ENCODE peak calls at places on chromosomes 2 and 18, in six cellular contexts. I is transverse colon, O is suprapubic skin, R is stomach, B is H1, Y is GM23338. L is an unnamed sample.

GRCh38 chr2:62653582-62654422 is 51.7 kb upstream of the EHBP1 start:
- DNase-seq in R (no peak), Y (no peak), B (no peak), O (no peak), I (no peak), L (no peak)

GRCh38 chr2:10564876-10565425 is 116.8 kb upstream of the ODC1 start:
- DNase-seq in O (no peak), I (no peak), Y (no peak), R (no peak), B (peak; percentile 39), L (no peak)

GRCh38 chr18:23668731-23669130 is 6.0 kb upstream of the ANKRD29 start:
- DNase-seq in R (peak; percentile 28), B (no peak), Y (peak; percentile 38), O (no peak), I (peak; percentile 46), L (no peak)

GRCh38 chr2:170824526-170825015 is 7.9 kb downstream of the GAD1 start:
- DNase-seq in O (no peak), B (no peak), Y (no peak), R (no peak), I (no peak), L (no peak)

GRCh38 chr2:101432411-101433181 is 42.3 kb downstream of the RFX8 start:
- DNase-seq in Y (no peak), I (no peak), B (no peak), O (peak; percentile 66), R (no peak), L (no peak)

GRCh38 chr2:190477563-190478454 is 56.7 kb downstream of the NEMP2 start:
- DNase-seq in B (no peak), Y (no peak), R (no peak), I (no peak), O (no peak), L (peak; percentile 32)

GRCh38 chr2:176151199-176152099 is at the start of gene HOXD4:
- DNase-seq in Y (peak; percentile 51), I (no peak), B (peak; percentile 60), O (no peak), R (peak; percentile 20), L (no peak)

GRCh38 chr2:131076707-131077106 is 16.6 kb downstream of the FAM168B start:
- DNase-seq in R (no peak), I (no peak), B (no peak), Y (no peak), O (no peak), L (no peak)

GRCh38 chr2:201996681-201997254 is 36.9 kb upstream of the FZD7 start:
- DNase-seq in O (no peak), I (no peak), B (no peak), Y (no peak), R (no peak), L (no peak)

GRCh38 chr2:74819702-74820101 is 14.2 kb upstream of the HK2 start:
- DNase-seq in Y (no peak), I (no peak), R (no peak), O (no peak), B (no peak), L (no peak)

GRCh38 chr18:42365550-42365949 is 410.5 kb downstream of the PIK3C3 start:
- DNase-seq in O (no peak), Y (no peak), R (no peak), B (no peak), I (no peak), L (no peak)

GRCh38 chr18:24231773-24232735 is 93.2 kb downstream of the CABYR start:
- DNase-seq in B (no peak), O (no peak), R (no peak), I (no peak), Y (no peak), L (no peak)

GRCh38 chr18:59279722-59280121 is 6.5 kb upstream of the RAX start:
- DNase-seq in R (no peak), Y (no peak), O (no peak), I (no peak), B (no peak), L (no peak)

GRCh38 chr2:239461551-239462515 is 61.0 kb upstream of the HDAC4 start:
- DNase-seq in O (peak; percentile 55), Y (no peak), B (peak; percentile 30), R (peak; percentile 14), I (peak; percentile 3), L (no peak)

GRCh38 chr18:1075310-1075709 is 170.6 kb downstream of the ADCYAP1 start:
- DNase-seq in Y (no peak), I (no peak), B (no peak), R (no peak), O (no peak), L (no peak)

GRCh38 chr2:31134450-31134849 is 3.8 kb downstream of the GALNT14 start:
- DNase-seq in Y (no peak), I (no peak), R (no peak), B (no peak), O (no peak), L (no peak)

GRCh38 chr2:234512884-234513669 is 16.2 kb upstream of the ARL4C start:
- DNase-seq in R (no peak), B (no peak), I (no peak), O (no peak), Y (no peak), L (no peak)

DNA sequence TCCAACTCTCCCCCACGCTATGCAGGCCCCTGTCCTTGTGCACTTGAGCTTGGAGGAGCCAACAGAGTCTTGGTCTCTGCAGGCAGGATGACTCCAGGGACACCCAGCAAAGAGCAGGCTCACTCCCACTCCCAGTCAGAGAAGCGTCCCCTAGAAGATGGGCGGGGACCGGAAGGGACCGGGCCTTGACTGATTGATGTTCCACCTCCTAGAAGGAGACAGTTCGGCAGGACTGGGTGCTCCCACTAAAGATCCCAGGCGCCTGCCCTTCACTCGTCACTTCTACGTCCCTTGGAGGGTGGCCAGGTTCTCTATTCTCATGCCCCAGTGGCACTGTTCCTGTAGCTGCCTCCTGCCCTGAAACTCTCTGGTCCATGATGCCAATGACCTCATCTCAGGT is 3.2 kb upstream of the SP100 start:
- DNase-seq in O (no peak), R (no peak), Y (no peak), I (no peak), B (no peak), L (no peak)
- H3K4me1 ChIP-seq in O (peaks cover 65% of the 10 kb centered on the region), R (peaks cover 14% of the 10 kb centered on the region), Y (no peaks in the 10 kb centered on the region), I (peaks cover 40% of the 10 kb centered on the region), B (peaks cover 9% of the 10 kb centered on the region), L (peaks cover 5% of the 10 kb centered on the region)

GRCh38 chr2:217289909-217290283 is 430.0 kb upstream of the TNP1 start:
- DNase-seq in I (no peak), Y (peak; percentile 16), B (no peak), O (no peak), R (no peak), L (no peak)
- TF ChIP-seq POLR2AphosphoS5 in I (no peak), Y (no peak), B (no peak), O (no peak), R (no peak), L (no peak)

GRCh38 chr2:20348542-20348941 is 2.1 kb downstream of the PUM2 start:
- DNase-seq in B (no peak), I (peak; percentile 38), R (no peak), O (no peak), Y (no peak), L (no peak)
- H3K4me1 ChIP-seq in B (peaks cover 13% of the 10 kb centered on the region), I (peaks cover 76% of the 10 kb centered on the region), R (peaks cover 45% of the 10 kb centered on the region), O (peaks cover 66% of the 10 kb centered on the region), Y (peaks cover 54% of the 10 kb centered on the region), L (no peaks in the 10 kb centered on the region)

GRCh38 chr2:236998758-236999157 is 86.9 kb upstream of the COPS8 start:
- DNase-seq in B (no peak), I (no peak), Y (no peak), R (no peak), O (no peak), L (no peak)

GRCh38 chr2:236997086-236997485 is 88.6 kb upstream of the COPS8 start:
- DNase-seq in B (no peak), I (no peak), O (no peak), Y (no peak), R (peak; percentile 59), L (no peak)

GRCh38 chr2:236998250-236998649 is 87.4 kb upstream of the COPS8 start:
- DNase-seq in I (no peak), Y (no peak), R (no peak), O (no peak), B (no peak), L (no peak)

GRCh38 chr2:237000481-237000880 is 85.2 kb upstream of the COPS8 start:
- DNase-seq in Y (no peak), B (no peak), O (no peak), I (no peak), R (no peak), L (no peak)
- TF ChIP-seq POLR2AphosphoS5 in Y (no peak), B (no peak), O (no peak), I (no peak), R (no peak), L (no peak)

GRCh38 chr2:39395313-39395712 is 41.8 kb downstream of the MAP4K3 start:
- DNase-seq in Y (no peak), O (no peak), R (no peak), B (no peak), I (no peak), L (no peak)
- H3K4me1 ChIP-seq in Y (peaks cover 24% of the 10 kb centered on the region), O (peaks cover 10% of the 10 kb centered on the region), R (peaks cover 22% of the 10 kb centered on the region), B (peaks cover 4% of the 10 kb centered on the region), I (peaks cover 53% of the 10 kb centered on the region), L (peaks cover 7% of the 10 kb centered on the region)